ENCODE peak calls at places on chromosomes 3 and 15, in nine cellular contexts. One of them, this sample, is unnamed.

GRCh38 chr3:146679995-146680394 is 74.8 kb upstream of the PLSCR5 start:
- DNase-seq in prostate gland: no peak
- DNase-seq in AG10803: no peak
- DNase-seq in keratinocyte: no peak
- DNase-seq in epithelial cell of esophagus: no peak
- DNase-seq in astrocyte of the cerebellum: no peak
- DNase-seq in A549: no peak
- DNase-seq in mucosa of descending colon: no peak
- DNase-seq in heart left ventricle: no peak
- DNase-seq in this sample: no peak

GRCh38 chr15:78461171-78461881 is 23.3 kb downstream of the IREB2 start:
- DNase-seq in mucosa of descending colon: no peak
- DNase-seq in epithelial cell of esophagus: no peak
- DNase-seq in A549: no peak
- DNase-seq in heart left ventricle: no peak
- DNase-seq in AG10803: peak
- DNase-seq in prostate gland: no peak
- DNase-seq in keratinocyte: no peak
- DNase-seq in astrocyte of the cerebellum: no peak
- DNase-seq in this sample: peak

GRCh38 chr15:99603828-99604227 is 38.0 kb downstream of the MEF2A start:
- DNase-seq in keratinocyte: no peak
- DNase-seq in epithelial cell of esophagus: no peak
- DNase-seq in heart left ventricle: no peak
- DNase-seq in mucosa of descending colon: no peak
- DNase-seq in astrocyte of the cerebellum: peak
- DNase-seq in prostate gland: no peak
- DNase-seq in A549: no peak
- DNase-seq in AG10803: peak
- DNase-seq in this sample: no peak

GRCh38 chr3:35677797-35678196 is 38.5 kb downstream of the ARPP21 start:
- DNase-seq in epithelial cell of esophagus: no peak
- DNase-seq in keratinocyte: no peak
- DNase-seq in prostate gland: no peak
- DNase-seq in AG10803: no peak
- DNase-seq in A549: no peak
- DNase-seq in astrocyte of the cerebellum: no peak
- DNase-seq in heart left ventricle: no peak
- DNase-seq in mucosa of descending colon: no peak
- DNase-seq in this sample: no peak

GRCh38 chr15:61222010-61222409 is 7.1 kb downstream of the RORA start:
- DNase-seq in A549: no peak
- DNase-seq in keratinocyte: no peak
- DNase-seq in heart left ventricle: no peak
- DNase-seq in mucosa of descending colon: no peak
- DNase-seq in AG10803: no peak
- DNase-seq in epithelial cell of esophagus: no peak
- DNase-seq in prostate gland: no peak
- DNase-seq in astrocyte of the cerebellum: no peak
- DNase-seq in this sample: no peak

GRCh38 chr3:158701666-158702065 is 29.2 kb upstream of the LXN start:
- DNase-seq in astrocyte of the cerebellum: no peak
- DNase-seq in keratinocyte: no peak
- DNase-seq in heart left ventricle: no peak
- DNase-seq in prostate gland: no peak
- DNase-seq in epithelial cell of esophagus: no peak
- DNase-seq in mucosa of descending colon: no peak
- DNase-seq in AG10803: no peak
- DNase-seq in A549: no peak
- DNase-seq in this sample: peak

GRCh38 chr3:58998476-58999117 is 51.2 kb downstream of the CFAP20DC start:
- DNase-seq in A549: peak
- DNase-seq in heart left ventricle: no peak
- DNase-seq in AG10803: peak
- DNase-seq in prostate gland: no peak
- DNase-seq in astrocyte of the cerebellum: peak
- DNase-seq in epithelial cell of esophagus: peak
- DNase-seq in mucosa of descending colon: no peak
- DNase-seq in keratinocyte: peak
- DNase-seq in this sample: peak

GRCh38 chr3:121969631-121970030 is 52.4 kb downstream of the ILDR1 start:
- DNase-seq in heart left ventricle: no peak
- DNase-seq in epithelial cell of esophagus: no peak
- DNase-seq in A549: no peak
- DNase-seq in keratinocyte: no peak
- DNase-seq in AG10803: no peak
- DNase-seq in mucosa of descending colon: no peak
- DNase-seq in prostate gland: no peak
- DNase-seq in astrocyte of the cerebellum: no peak
- DNase-seq in this sample: no peak

GRCh38 chr3:20047940-20048339 is 7.7 kb downstream of the KAT2B start:
- DNase-seq in prostate gland: no peak
- DNase-seq in mucosa of descending colon: no peak
- DNase-seq in keratinocyte: no peak
- DNase-seq in epithelial cell of esophagus: no peak
- DNase-seq in astrocyte of the cerebellum: peak
- DNase-seq in AG10803: peak
- DNase-seq in heart left ventricle: no peak
- DNase-seq in A549: no peak
- DNase-seq in this sample: no peak

GRCh38 chr15:46682969-46683791 is 1034.1 kb upstream of the SEMA6D start:
- DNase-seq in prostate gland: no peak
- DNase-seq in AG10803: no peak
- DNase-seq in astrocyte of the cerebellum: no peak
- DNase-seq in keratinocyte: no peak
- DNase-seq in heart left ventricle: no peak
- DNase-seq in epithelial cell of esophagus: no peak
- DNase-seq in mucosa of descending colon: no peak
- DNase-seq in A549: no peak
- DNase-seq in this sample: no peak

GRCh38 chr3:4417449-4417848 is 49.6 kb downstream of the SUMF1 start:
- DNase-seq in prostate gland: peak
- DNase-seq in astrocyte of the cerebellum: peak
- DNase-seq in keratinocyte: no peak
- DNase-seq in heart left ventricle: no peak
- DNase-seq in mucosa of descending colon: no peak
- DNase-seq in AG10803: peak
- DNase-seq in A549: no peak
- DNase-seq in epithelial cell of esophagus: peak
- DNase-seq in this sample: peak

DNA sequence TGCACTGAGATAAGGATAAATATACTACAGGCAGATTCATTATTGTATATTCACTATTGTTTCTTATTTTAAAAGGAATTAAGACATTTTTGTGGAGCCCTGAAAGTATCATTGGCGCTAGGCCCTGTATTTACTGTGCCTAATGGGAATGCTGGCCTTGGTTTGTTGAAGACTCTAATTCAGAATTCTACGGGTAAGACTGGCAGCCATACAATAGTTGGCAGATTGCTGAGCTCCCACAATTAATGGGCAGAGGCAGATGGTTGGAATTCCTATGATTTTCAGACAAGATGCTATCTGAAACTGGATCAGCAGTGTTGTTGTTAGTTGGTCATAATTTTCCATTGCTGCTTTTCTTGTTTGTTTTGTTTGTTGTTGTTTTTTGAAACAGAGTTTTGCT is 14.7 kb downstream of the PGBD4 start:
- DNase-seq in astrocyte of the cerebellum: no peak
- DNase-seq in prostate gland: no peak
- DNase-seq in heart left ventricle: no peak
- DNase-seq in keratinocyte: no peak
- DNase-seq in A549: no peak
- DNase-seq in AG10803: peak
- DNase-seq in mucosa of descending colon: no peak
- DNase-seq in epithelial cell of esophagus: no peak
- DNase-seq in this sample: no peak
- TF ChIP-seq CTCF in astrocyte of the cerebellum: no peak
- TF ChIP-seq CTCF in prostate gland: no peak
- TF ChIP-seq CTCF in heart left ventricle: no peak
- TF ChIP-seq CTCF in keratinocyte: no peak
- TF ChIP-seq CTCF in A549: no peak
- TF ChIP-seq CTCF in AG10803: no peak
- TF ChIP-seq CTCF in mucosa of descending colon: no peak
- TF ChIP-seq CTCF in epithelial cell of esophagus: no peak
- TF ChIP-seq CTCF in this sample: no peak

DNA sequence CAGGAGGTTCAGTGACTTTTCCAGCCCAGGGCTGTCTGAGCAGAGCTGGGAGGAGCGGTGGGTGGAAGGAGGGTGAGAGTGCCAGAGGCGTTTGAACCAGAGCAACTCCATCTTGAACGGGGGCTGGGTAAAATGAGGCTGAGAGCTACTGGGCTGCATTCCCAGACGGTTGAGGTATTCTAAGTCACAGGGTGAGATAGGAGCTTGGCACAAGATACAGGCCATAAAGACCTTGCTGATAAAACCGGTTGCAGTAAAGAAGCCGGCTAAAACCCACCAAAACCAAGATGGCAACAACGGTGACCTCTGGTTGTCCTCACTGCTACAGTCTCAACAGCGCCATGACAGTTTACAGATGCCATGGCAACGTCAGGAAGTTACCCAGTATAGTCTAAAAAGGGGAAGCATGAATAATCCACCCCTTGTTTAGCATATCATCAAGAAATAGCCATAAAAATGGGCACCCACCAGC is 60.2 kb downstream of the ABTB1 start:
- DNase-seq in mucosa of descending colon: no peak
- DNase-seq in prostate gland: no peak
- DNase-seq in heart left ventricle: peak
- DNase-seq in keratinocyte: no peak
- DNase-seq in epithelial cell of esophagus: no peak
- DNase-seq in AG10803: no peak
- DNase-seq in astrocyte of the cerebellum: no peak
- DNase-seq in A549: no peak
- DNase-seq in this sample: no peak
- H3K4me3 ChIP-seq in mucosa of descending colon: no peak
- H3K4me3 ChIP-seq in prostate gland: no peak
- H3K4me3 ChIP-seq in heart left ventricle: no peak
- H3K4me3 ChIP-seq in keratinocyte: no peak
- H3K4me3 ChIP-seq in epithelial cell of esophagus: no peak
- H3K4me3 ChIP-seq in AG10803: no peak
- H3K4me3 ChIP-seq in astrocyte of the cerebellum: no peak
- H3K4me3 ChIP-seq in A549: no peak
- H3K4me3 ChIP-seq in this sample: no peak

GRCh38 chr3:159781867-159782266 is 206.8 kb upstream of the IL12A start:
- DNase-seq in mucosa of descending colon: no peak
- DNase-seq in A549: no peak
- DNase-seq in prostate gland: no peak
- DNase-seq in astrocyte of the cerebellum: no peak
- DNase-seq in keratinocyte: no peak
- DNase-seq in heart left ventricle: no peak
- DNase-seq in AG10803: no peak
- DNase-seq in epithelial cell of esophagus: peak
- DNase-seq in this sample: no peak
- TF ChIP-seq CTCF in mucosa of descending colon: peak
- TF ChIP-seq CTCF in A549: peak
- TF ChIP-seq CTCF in prostate gland: no peak
- TF ChIP-seq CTCF in astrocyte of the cerebellum: no peak
- TF ChIP-seq CTCF in keratinocyte: peak
- TF ChIP-seq CTCF in heart left ventricle: no peak
- TF ChIP-seq CTCF in AG10803: no peak
- TF ChIP-seq CTCF in epithelial cell of esophagus: peak
- TF ChIP-seq CTCF in this sample: no peak

GRCh38 chr3:118804959-118805358 is 229.7 kb downstream of the IGSF11 start:
- DNase-seq in astrocyte of the cerebellum: no peak
- DNase-seq in AG10803: no peak
- DNase-seq in heart left ventricle: no peak
- DNase-seq in prostate gland: no peak
- DNase-seq in mucosa of descending colon: no peak
- DNase-seq in keratinocyte: no peak
- DNase-seq in A549: no peak
- DNase-seq in epithelial cell of esophagus: no peak
- DNase-seq in this sample: no peak
- H3K4me3 ChIP-seq in astrocyte of the cerebellum: no peak
- H3K4me3 ChIP-seq in AG10803: no peak
- H3K4me3 ChIP-seq in heart left ventricle: no peak
- H3K4me3 ChIP-seq in prostate gland: no peak
- H3K4me3 ChIP-seq in mucosa of descending colon: no peak
- H3K4me3 ChIP-seq in keratinocyte: no peak
- H3K4me3 ChIP-seq in A549: no peak
- H3K4me3 ChIP-seq in epithelial cell of esophagus: no peak
- H3K4me3 ChIP-seq in this sample: no peak

GRCh38 chr15:39583586-39584265 is 2.8 kb downstream of the THBS1 start:
- DNase-seq in epithelial cell of esophagus: peak
- DNase-seq in AG10803: peak
- DNase-seq in prostate gland: no peak
- DNase-seq in A549: peak
- DNase-seq in keratinocyte: peak
- DNase-seq in astrocyte of the cerebellum: no peak
- DNase-seq in heart left ventricle: no peak
- DNase-seq in mucosa of descending colon: no peak
- DNase-seq in this sample: peak
- TF ChIP-seq CTCF in epithelial cell of esophagus: peak
- TF ChIP-seq CTCF in AG10803: peak
- TF ChIP-seq CTCF in prostate gland: peak
- TF ChIP-seq CTCF in A549: no peak
- TF ChIP-seq CTCF in keratinocyte: peak
- TF ChIP-seq CTCF in astrocyte of the cerebellum: peak
- TF ChIP-seq CTCF in heart left ventricle: peak
- TF ChIP-seq CTCF in mucosa of descending colon: peak
- TF ChIP-seq CTCF in this sample: peak

GRCh38 chr3:156400062-156400461 is 154.9 kb downstream of the SSR3 start:
- DNase-seq in epithelial cell of esophagus: no peak
- DNase-seq in keratinocyte: no peak
- DNase-seq in heart left ventricle: no peak
- DNase-seq in mucosa of descending colon: no peak
- DNase-seq in astrocyte of the cerebellum: no peak
- DNase-seq in A549: no peak
- DNase-seq in AG10803: no peak
- DNase-seq in prostate gland: no peak
- DNase-seq in this sample: no peak
- H3K4me3 ChIP-seq in epithelial cell of esophagus: no peak
- H3K4me3 ChIP-seq in keratinocyte: no peak
- H3K4me3 ChIP-seq in heart left ventricle: no peak
- H3K4me3 ChIP-seq in mucosa of descending colon: no peak
- H3K4me3 ChIP-seq in astrocyte of the cerebellum: no peak
- H3K4me3 ChIP-seq in A549: no peak
- H3K4me3 ChIP-seq in AG10803: no peak
- H3K4me3 ChIP-seq in prostate gland: no peak
- H3K4me3 ChIP-seq in this sample: no peak

GRCh38 chr15:80619677-80620076 is 75.4 kb upstream of the ABHD17C start:
- DNase-seq in heart left ventricle: no peak
- DNase-seq in epithelial cell of esophagus: peak
- DNase-seq in astrocyte of the cerebellum: peak
- DNase-seq in keratinocyte: no peak
- DNase-seq in AG10803: peak
- DNase-seq in A549: no peak
- DNase-seq in mucosa of descending colon: no peak
- DNase-seq in prostate gland: no peak
- DNase-seq in this sample: peak
- TF ChIP-seq CTCF in heart left ventricle: peak
- TF ChIP-seq CTCF in epithelial cell of esophagus: peak
- TF ChIP-seq CTCF in astrocyte of the cerebellum: peak
- TF ChIP-seq CTCF in keratinocyte: no peak
- TF ChIP-seq CTCF in AG10803: peak
- TF ChIP-seq CTCF in A549: no peak
- TF ChIP-seq CTCF in mucosa of descending colon: no peak
- TF ChIP-seq CTCF in prostate gland: no peak
- TF ChIP-seq CTCF in this sample: peak

This sample was measured in fibroblast of mammary gland.